ENCODE peak calls at places on chromosomes 11 and 22, in four cellular contexts. One of them, this sample, is unnamed.

GRCh38 chr22:43983808-43984207 is 28.6 kb downstream of the SAMM50 start:
- DNase-seq in NCI-H69: no peak
- DNase-seq in activated CD4-positive, alpha-beta T cell treated with anti-CD3 and anti-CD28 coated beads, Interleukin-2, amount 50 U/mL, for 1 hour: no peak
- DNase-seq in thyroid gland: no peak
- DNase-seq in this sample: no peak

GRCh38 chr11:210122-210802 is 2.8 kb downstream of the RIC8A start:
- DNase-seq in NCI-H69: no peak
- DNase-seq in activated CD4-positive, alpha-beta T cell treated with anti-CD3 and anti-CD28 coated beads, Interleukin-2, amount 50 U/mL, for 1 hour: no peak
- DNase-seq in thyroid gland: no peak
- DNase-seq in this sample: no peak

GRCh38 chr22:35900483-35901168 is 128.0 kb downstream of the RBFOX2 start:
- DNase-seq in NCI-H69: peak; percentile 45
- DNase-seq in activated CD4-positive, alpha-beta T cell treated with anti-CD3 and anti-CD28 coated beads, Interleukin-2, amount 50 U/mL, for 1 hour: no peak
- DNase-seq in thyroid gland: no peak
- DNase-seq in this sample: no peak

GRCh38 chr11:67031791-67032561 is 9.0 kb downstream of the SYT12 start:
- DNase-seq in NCI-H69: no peak
- DNase-seq in activated CD4-positive, alpha-beta T cell treated with anti-CD3 and anti-CD28 coated beads, Interleukin-2, amount 50 U/mL, for 1 hour: no peak
- DNase-seq in thyroid gland: no peak
- DNase-seq in this sample: no peak

GRCh38 chr11:20125927-20126326 is 34.3 kb downstream of the DBX1 start:
- DNase-seq in NCI-H69: no peak
- DNase-seq in activated CD4-positive, alpha-beta T cell treated with anti-CD3 and anti-CD28 coated beads, Interleukin-2, amount 50 U/mL, for 1 hour: no peak
- DNase-seq in thyroid gland: peak; percentile 91
- DNase-seq in this sample: no peak

GRCh38 chr22:50422046-50422445 is 52.8 kb downstream of the SBF1 start:
- DNase-seq in NCI-H69: no peak
- DNase-seq in activated CD4-positive, alpha-beta T cell treated with anti-CD3 and anti-CD28 coated beads, Interleukin-2, amount 50 U/mL, for 1 hour: no peak
- DNase-seq in thyroid gland: no peak
- DNase-seq in this sample: no peak

GRCh38 chr11:46363455-46363920 is 16.2 kb downstream of the DGKZ start:
- DNase-seq in NCI-H69: peak; percentile 82
- DNase-seq in activated CD4-positive, alpha-beta T cell treated with anti-CD3 and anti-CD28 coated beads, Interleukin-2, amount 50 U/mL, for 1 hour: no peak
- DNase-seq in thyroid gland: no peak
- DNase-seq in this sample: no peak

GRCh38 chr11:1757861-1758610 is 5.7 kb downstream of the CTSD start:
- DNase-seq in NCI-H69: no peak
- DNase-seq in activated CD4-positive, alpha-beta T cell treated with anti-CD3 and anti-CD28 coated beads, Interleukin-2, amount 50 U/mL, for 1 hour: peak; percentile 30
- DNase-seq in thyroid gland: no peak
- DNase-seq in this sample: no peak

GRCh38 chr11:77473801-77474508 is at the start of gene PAK1:
- DNase-seq in NCI-H69: peak; percentile 98
- DNase-seq in activated CD4-positive, alpha-beta T cell treated with anti-CD3 and anti-CD28 coated beads, Interleukin-2, amount 50 U/mL, for 1 hour: peak; percentile 95
- DNase-seq in thyroid gland: peak; percentile 95
- DNase-seq in this sample: peak; percentile 75

GRCh38 chr11:73478737-73479347 is 102.6 kb downstream of the RELT start:
- DNase-seq in NCI-H69: peak; percentile 68
- DNase-seq in activated CD4-positive, alpha-beta T cell treated with anti-CD3 and anti-CD28 coated beads, Interleukin-2, amount 50 U/mL, for 1 hour: no peak
- DNase-seq in thyroid gland: no peak
- DNase-seq in this sample: no peak

GRCh38 chr11:57458410-57459111 is 1.8 kb upstream of the RTN4RL2 start:
- DNase-seq in NCI-H69: peak; percentile 93
- DNase-seq in activated CD4-positive, alpha-beta T cell treated with anti-CD3 and anti-CD28 coated beads, Interleukin-2, amount 50 U/mL, for 1 hour: peak; percentile 38
- DNase-seq in thyroid gland: peak; percentile 66
- DNase-seq in this sample: no peak

GRCh38 chr11:2704896-2705606 is 5.3 kb upstream of the KCNQ1OT1 start:
- DNase-seq in NCI-H69: peak; percentile 17
- DNase-seq in activated CD4-positive, alpha-beta T cell treated with anti-CD3 and anti-CD28 coated beads, Interleukin-2, amount 50 U/mL, for 1 hour: no peak
- DNase-seq in thyroid gland: no peak
- DNase-seq in this sample: no peak

GRCh38 chr11:112279901-112280267 is 19.2 kb upstream of the PLET1 start:
- DNase-seq in NCI-H69: peak; percentile 71
- DNase-seq in activated CD4-positive, alpha-beta T cell treated with anti-CD3 and anti-CD28 coated beads, Interleukin-2, amount 50 U/mL, for 1 hour: peak; percentile 76
- DNase-seq in thyroid gland: peak; percentile 66
- DNase-seq in this sample: peak; percentile 61

GRCh38 chr11:46393231-46393616 is 1.6 kb upstream of the CHRM4 start:
- DNase-seq in NCI-H69: no peak
- DNase-seq in activated CD4-positive, alpha-beta T cell treated with anti-CD3 and anti-CD28 coated beads, Interleukin-2, amount 50 U/mL, for 1 hour: no peak
- DNase-seq in thyroid gland: no peak
- DNase-seq in this sample: no peak

GRCh38 chr11:44018127-44018521 is 29.7 kb upstream of the ACCSL start:
- DNase-seq in NCI-H69: peak; percentile 68
- DNase-seq in activated CD4-positive, alpha-beta T cell treated with anti-CD3 and anti-CD28 coated beads, Interleukin-2, amount 50 U/mL, for 1 hour: no peak
- DNase-seq in thyroid gland: no peak
- DNase-seq in this sample: no peak

GRCh38 chr22:20145832-20146223 is 5.0 kb downstream of the CCDC188 start:
- DNase-seq in NCI-H69: no peak
- DNase-seq in activated CD4-positive, alpha-beta T cell treated with anti-CD3 and anti-CD28 coated beads, Interleukin-2, amount 50 U/mL, for 1 hour: no peak
- DNase-seq in thyroid gland: no peak
- DNase-seq in this sample: no peak

GRCh38 chr22:23313791-23314567 is 133.7 kb downstream of the BCR start:
- DNase-seq in NCI-H69: no peak
- DNase-seq in activated CD4-positive, alpha-beta T cell treated with anti-CD3 and anti-CD28 coated beads, Interleukin-2, amount 50 U/mL, for 1 hour: no peak
- DNase-seq in thyroid gland: no peak
- DNase-seq in this sample: no peak

GRCh38 chr11:114413958-114414357 is 13.5 kb downstream of the RBM7 start:
- DNase-seq in NCI-H69: no peak
- DNase-seq in activated CD4-positive, alpha-beta T cell treated with anti-CD3 and anti-CD28 coated beads, Interleukin-2, amount 50 U/mL, for 1 hour: no peak
- DNase-seq in thyroid gland: no peak
- DNase-seq in this sample: no peak

GRCh38 chr11:8251767-8252295 is 11.8 kb downstream of the LMO1 start:
- DNase-seq in NCI-H69: no peak
- DNase-seq in activated CD4-positive, alpha-beta T cell treated with anti-CD3 and anti-CD28 coated beads, Interleukin-2, amount 50 U/mL, for 1 hour: no peak
- DNase-seq in thyroid gland: no peak
- DNase-seq in this sample: no peak

GRCh38 chr22:26399288-26399687 is 29.8 kb upstream of the ASPHD2 start:
- DNase-seq in NCI-H69: no peak
- DNase-seq in activated CD4-positive, alpha-beta T cell treated with anti-CD3 and anti-CD28 coated beads, Interleukin-2, amount 50 U/mL, for 1 hour: no peak
- DNase-seq in thyroid gland: no peak
- DNase-seq in this sample: no peak

GRCh38 chr11:111006207-111006606 is 239.3 kb upstream of the POU2AF2 start:
- DNase-seq in NCI-H69: peak; percentile 49
- DNase-seq in activated CD4-positive, alpha-beta T cell treated with anti-CD3 and anti-CD28 coated beads, Interleukin-2, amount 50 U/mL, for 1 hour: no peak
- DNase-seq in thyroid gland: no peak
- DNase-seq in this sample: no peak

GRCh38 chr22:37459211-37459610 is 27.0 kb downstream of the MFNG start:
- DNase-seq in NCI-H69: peak; percentile 63
- DNase-seq in activated CD4-positive, alpha-beta T cell treated with anti-CD3 and anti-CD28 coated beads, Interleukin-2, amount 50 U/mL, for 1 hour: no peak
- DNase-seq in thyroid gland: no peak
- DNase-seq in this sample: no peak